ENCODE peak calls at places on chromosomes 6 and 20, in four cellular contexts. Z is trophoblast cell, I is mesendoderm, R is H1. U is an unnamed sample. For H3K79me2, the result is how much of the 10 kb centered on the place peaks cover.

GRCh38 chr6:138682722-138683521 is 90.6 kb upstream of the CCDC28A start:
- DNase-seq in Z (no peak), I (no peak), R (no peak), U (no peak)

GRCh38 chr6:46845126-46845525 is 51.9 kb downstream of the MEP1A start:
- DNase-seq in Z (no peak), I (no peak), R (no peak), U (no peak)

GRCh38 chr6:166623318-166623717 is 3.7 kb downstream of the RPS6KA2 start:
- DNase-seq in I (peak), R (no peak), Z (no peak), U (no peak)

GRCh38 chr6:107114213-107114871 is 973 bp downstream of the BEND3 start:
- DNase-seq in I (peak), Z (peak), R (peak), U (peak)

GRCh38 chr6:73879466-73879865 is 183.5 kb downstream of the CD109 start:
- DNase-seq in Z (no peak), R (no peak), I (no peak), U (no peak)

GRCh38 chr6:81985191-81985590 is 232.7 kb upstream of the TENT5A start:
- DNase-seq in I (no peak), R (no peak), Z (no peak), U (no peak)

GRCh38 chr6:43702147-43702521 is 14.5 kb upstream of the MRPS18A start:
- DNase-seq in R (no peak), Z (no peak), I (no peak), U (no peak)

GRCh38 chr20:23437126-23437894 is 2.2 kb upstream of the CSTL1 start:
- DNase-seq in I (no peak), R (no peak), Z (no peak), U (no peak)

GRCh38 chr6:96841241-96841824 is 4.1 kb upstream of the GPR63 start:
- DNase-seq in R (no peak), Z (no peak), I (no peak), U (no peak)

GRCh38 chr6:38508894-38509293 is 130.8 kb downstream of the BTBD9 start:
- DNase-seq in I (peak), Z (peak), R (no peak), U (no peak)

GRCh38 chr6:38617856-38618255 is 21.9 kb downstream of the BTBD9 start:
- DNase-seq in R (no peak), Z (no peak), I (no peak), U (no peak)

GRCh38 chr6:7042654-7043545 is 64.9 kb upstream of the RREB1 start:
- DNase-seq in I (peak), Z (no peak), R (no peak), U (peak)

GRCh38 chr6:26022166-26022510 is 59.5 kb downstream of the TRIM38 start:
- DNase-seq in R (no peak), I (peak), Z (peak), U (no peak)

GRCh38 chr6:41074692-41075436 is 2.1 kb downstream of the NFYA start:
- DNase-seq in I (no peak), R (no peak), Z (no peak), U (no peak)

GRCh38 chr20:60407011-60407771 is 449.0 kb downstream of the CDH26 start:
- DNase-seq in Z (no peak), I (no peak), R (no peak), U (no peak)

GRCh38 chr20:51134405-51134804 is 111.5 kb upstream of the KCNG1 start:
- DNase-seq in R (no peak), I (no peak), Z (no peak), U (no peak)

GRCh38 chr6:11812439-11812838 is 33.8 kb upstream of the ADTRP start:
- DNase-seq in R (no peak), Z (no peak), I (no peak), U (no peak)

GRCh38 chr6:56730663-56731529 is 88.2 kb upstream of the DST start:
- DNase-seq in I (no peak), R (no peak), Z (no peak), U (no peak)

GRCh38 chr6:134094436-134094835 is 42.0 kb upstream of the SLC2A12 start:
- DNase-seq in R (no peak), I (no peak), Z (no peak), U (no peak)

GRCh38 chr6:167409689-167410088 is 84.8 kb downstream of the TTLL2 start:
- DNase-seq in R (no peak), Z (no peak), I (no peak), U (peak)

GRCh38 chr6:47034421-47034820 is 7.7 kb downstream of the ADGRF1 start:
- DNase-seq in Z (no peak), R (no peak), I (no peak), U (no peak)

GRCh38 chr20:13703265-13703664 is 64.5 kb upstream of the TASP1 start:
- DNase-seq in R (no peak), I (peak), Z (no peak), U (peak)

GRCh38 chr6:64732888-64733287 is 974.1 kb downstream of the EYS start:
- DNase-seq in I (peak), R (no peak), Z (no peak), U (no peak)

GRCh38 chr6:14212632-14213031 is 95.1 kb downstream of the CD83 start:
- DNase-seq in Z (no peak), I (no peak), R (no peak), U (no peak)

GRCh38 chr20:23450877-23451276 is 1.8 kb downstream of the CST11 start:
- DNase-seq in I (no peak), Z (no peak), R (no peak), U (no peak)

GRCh38 chr20:49620364-49621240 is 52.7 kb upstream of the PTGIS start:
- DNase-seq in Z (no peak), I (no peak), R (no peak), U (no peak)

GRCh38 chr20:35901678-35902544 is 52.4 kb downstream of the SCAND1 start:
- DNase-seq in I (no peak), R (no peak), Z (peak), U (no peak)

GRCh38 chr6:70717038-70717801 is 49.5 kb downstream of the SMAP1 start:
- DNase-seq in Z (no peak), R (no peak), I (no peak), U (no peak)

GRCh38 chr6:34248198-34248726 is 544 bp downstream of the SMIM29 start:
- DNase-seq in R (peak), I (peak), Z (peak), U (peak)

DNA sequence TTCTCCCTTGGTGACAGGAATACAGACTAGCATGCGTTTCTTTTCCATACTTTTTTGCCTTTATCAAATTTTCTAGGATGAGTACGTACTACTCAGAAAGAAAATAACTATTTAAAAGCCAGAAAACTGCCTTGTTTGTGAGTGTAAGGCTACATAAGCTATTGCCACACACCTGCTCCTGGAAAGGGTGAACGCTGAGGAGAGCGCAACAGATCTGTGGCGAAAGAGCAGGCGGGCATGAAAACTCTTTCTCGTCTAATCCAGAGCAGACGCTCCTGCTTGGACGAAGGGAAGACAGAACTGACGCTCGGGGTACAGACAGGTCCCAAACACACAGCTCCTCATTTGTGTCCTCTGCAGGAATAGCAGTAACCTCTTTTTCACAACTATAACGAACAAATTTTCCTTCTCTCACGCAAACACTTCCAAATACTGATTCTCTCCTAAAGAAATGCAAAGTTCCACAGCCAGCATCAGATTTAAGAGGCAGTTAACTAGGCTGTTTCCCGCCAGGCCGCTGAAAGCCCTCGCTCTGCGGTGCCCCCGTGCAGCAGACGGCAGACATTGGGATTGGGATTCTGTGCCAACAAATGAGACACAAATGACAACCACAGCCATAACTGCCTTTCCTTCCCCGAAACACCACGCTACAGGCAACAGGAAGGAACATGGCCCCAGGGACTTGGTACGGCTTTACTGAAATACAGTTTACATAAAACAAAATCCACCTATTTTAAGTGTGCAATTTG is 20.0 kb downstream of the TAF4 start:
- DNase-seq in I (no peak), R (no peak), Z (no peak), U (no peak)
- H3K79me2 ChIP-seq in I (half or more), R (under half), Z (under half), U (under half)

GRCh38 chr6:77461796-77462195 is 1.5 kb downstream of the HTR1B start:
- DNase-seq in I (no peak), Z (no peak), R (no peak), U (no peak)

GRCh38 chr6:77463881-77464867 is 883 bp upstream of the HTR1B start:
- DNase-seq in I (peak), R (peak), Z (no peak), U (peak)

GRCh38 chr6:77463308-77463880 is at the start of gene HTR1B:
- DNase-seq in I (peak), Z (no peak), R (peak), U (peak)

GRCh38 chr6:77466055-77467028 is 3.1 kb upstream of the HTR1B start:
- DNase-seq in R (peak), Z (no peak), I (peak), U (peak)

GRCh38 chr6:77462359-77463307 is 658 bp downstream of the HTR1B start:
- DNase-seq in I (peak), R (peak), Z (no peak), U (peak)
- H2BK120ac ChIP-seq in I (no peak), R (no peak), Z (no peak), U (no peak)

GRCh38 chr20:58306421-58307261 is 2.9 kb upstream of the RAB22A start:
- DNase-seq in I (no peak), Z (peak), R (no peak), U (no peak)
- H2AK5ac ChIP-seq in I (no peak), Z (no peak), R (no peak), U (no peak)

DNA sequence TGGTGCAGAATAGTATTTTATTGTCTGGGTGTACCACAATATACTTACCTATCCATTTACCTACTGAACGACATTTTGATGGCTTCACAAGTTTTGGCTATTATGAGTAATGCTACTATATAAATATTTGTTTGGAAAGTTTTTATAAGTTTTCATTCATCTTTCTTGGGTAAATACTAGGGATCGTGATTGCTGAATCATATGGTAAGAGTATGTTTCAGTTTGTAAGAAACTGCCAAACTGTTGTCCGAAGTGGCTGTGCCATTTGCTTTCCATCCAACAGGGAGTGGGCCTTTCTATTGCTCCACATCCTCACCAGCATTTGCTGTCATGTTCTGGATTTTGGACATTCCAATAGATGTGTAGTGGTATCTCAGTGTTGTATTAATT is 104.2 kb downstream of the CDYL start:
- DNase-seq in Z (no peak), I (no peak), R (no peak), U (no peak)
- H3K79me2 ChIP-seq in Z (under half), I (half or more), R (under half), U (under half)

DNA sequence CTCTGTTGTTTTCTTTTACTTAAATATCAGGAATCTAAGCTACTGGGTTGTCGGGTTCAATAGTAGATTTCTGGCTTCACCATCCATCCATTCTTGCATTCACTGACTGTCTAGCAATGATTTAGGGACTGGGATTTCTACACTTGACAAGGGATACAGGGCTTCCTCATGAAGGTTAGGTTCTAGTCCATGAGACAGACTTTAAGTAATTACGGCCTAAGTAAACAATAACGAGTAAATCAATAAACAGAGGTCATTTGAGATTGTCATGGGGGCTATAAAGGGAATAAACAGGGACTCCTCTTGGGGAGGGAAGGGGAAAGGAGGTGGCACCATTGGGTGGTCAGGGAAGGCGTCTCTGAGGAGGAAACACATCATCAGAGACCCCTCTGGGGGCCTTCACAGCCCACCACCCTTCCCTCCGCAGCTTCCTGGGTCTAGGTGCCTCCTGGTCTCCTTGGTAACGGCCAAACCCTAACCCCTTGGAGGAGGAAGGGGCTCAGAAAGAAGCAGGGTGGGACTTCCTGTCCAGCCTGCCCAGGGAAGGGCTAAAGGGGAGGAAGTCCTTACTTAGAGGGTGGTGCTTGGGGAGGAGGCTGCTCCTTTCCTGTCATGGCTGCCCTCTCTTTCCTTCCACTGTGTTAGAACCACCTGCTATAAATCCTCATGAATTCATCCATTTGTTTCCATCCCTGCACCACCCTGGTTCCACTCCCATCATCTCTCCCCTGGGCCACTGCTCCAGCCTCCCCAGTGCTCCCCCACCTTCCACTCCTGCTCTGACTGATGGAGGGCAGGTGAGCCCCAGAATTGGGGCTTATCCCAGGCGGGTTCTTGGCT is 33.3 kb downstream of the BPIFB4 start:
- DNase-seq in I (no peak), R (no peak), Z (no peak), U (no peak)
- H2BK120ac ChIP-seq in I (no peak), R (no peak), Z (no peak), U (no peak)

DNA sequence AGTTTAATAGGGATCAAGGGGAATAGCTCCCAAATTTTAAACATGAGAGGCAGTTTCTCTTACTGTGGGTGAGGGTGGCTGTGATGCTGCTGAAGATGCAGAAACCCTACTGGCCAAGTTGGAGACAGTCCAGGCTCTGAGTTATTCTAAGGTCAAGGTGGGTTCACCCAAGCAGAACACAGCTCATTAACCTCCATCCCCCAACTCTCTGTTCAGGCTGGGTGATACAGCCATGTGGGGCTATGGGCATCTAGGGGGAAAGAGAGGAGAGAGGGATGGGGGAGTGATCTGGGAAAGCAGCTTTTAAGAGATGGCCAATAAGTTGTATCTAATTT is 18.9 kb upstream of the TRAM2 start:
- DNase-seq in R (no peak), I (no peak), Z (no peak), U (no peak)
- H2AK5ac ChIP-seq in R (no peak), I (no peak), Z (no peak), U (no peak)

GRCh38 chr20:37145014-37145413 is 34.1 kb upstream of the RPN2 start:
- DNase-seq in R (no peak), I (no peak), Z (no peak), U (no peak)

GRCh38 chr20:37147250-37147649 is 31.9 kb upstream of the RPN2 start:
- DNase-seq in I (no peak), Z (no peak), R (no peak), U (no peak)

GRCh38 chr20:37137547-37137946 is 41.6 kb upstream of the RPN2 start:
- DNase-seq in R (no peak), Z (no peak), I (no peak), U (no peak)

GRCh38 chr20:37142708-37143107 is 36.4 kb upstream of the RPN2 start:
- DNase-seq in R (no peak), Z (peak), I (no peak), U (no peak)
- H3K79me2 ChIP-seq in R (under half), Z (under half), I (under half), U (under half)